ENCODE peak calls at places on chromosomes 2 and 18, in seven cellular contexts. Z is thoracic aorta, G is fibroblast of the aortic adventitia, U is B cell, L is BJ, W is MCF 10A, Y is GM06990. O is an unnamed sample.
A peak's percentile ranks its signal among the peaks of the same experiment; 100 is the strongest.

GRCh38 chr2:6835467-6835866 is 30.2 kb downstream of the CMPK2 start:
- DNase-seq in Z (no peak), G (peak; percentile 26), U (no peak), L (no peak), W (no peak), Y (no peak), O (no peak)

GRCh38 chr2:162153608-162154224 is 1.7 kb upstream of the GCG start:
- DNase-seq in Z (no peak), G (peak; percentile 39), U (no peak), L (no peak), W (peak; percentile 87), Y (peak; percentile 33), O (peak; percentile 36)

GRCh38 chr2:219687266-219687665 is 59.8 kb downstream of the SLC4A3 start:
- DNase-seq in Z (no peak), G (peak; percentile 74), U (no peak), L (no peak), W (no peak), Y (no peak), O (no peak)

GRCh38 chr2:86628091-86628522 is 4.4 kb upstream of the RNF103 start:
- DNase-seq in Z (no peak), G (no peak), U (no peak), L (no peak), W (no peak), Y (no peak), O (peak; percentile 58)

GRCh38 chr2:159381574-159381973 is 95.1 kb upstream of the WDSUB1 start:
- DNase-seq in Z (no peak), G (no peak), U (no peak), L (no peak), W (no peak), Y (no peak), O (no peak)

GRCh38 chr2:157229572-157229971 is 27.9 kb upstream of the GALNT5 start:
- DNase-seq in Z (no peak), G (peak; percentile 93), U (no peak), L (peak; percentile 81), W (no peak), Y (no peak), O (no peak)

GRCh38 chr18:23067236-23067635 is 68.0 kb upstream of the CABLES1 start:
- DNase-seq in Z (no peak), G (no peak), U (no peak), L (no peak), W (no peak), Y (no peak), O (no peak)

GRCh38 chr2:112033600-112033999 is 21.5 kb upstream of the TMEM87B start:
- DNase-seq in Z (no peak), G (peak; percentile 59), U (no peak), L (no peak), W (peak; percentile 89), Y (no peak), O (no peak)

GRCh38 chr2:85191157-85191556 is 58.0 kb downstream of the TCF7L1 start:
- DNase-seq in Z (no peak), G (no peak), U (no peak), L (no peak), W (no peak), Y (no peak), O (no peak)

GRCh38 chr2:178241852-178242551 is 47.7 kb downstream of the OSBPL6 start:
- DNase-seq in Z (peak; percentile 32), G (peak; percentile 98), U (no peak), L (peak; percentile 79), W (peak; percentile 96), Y (no peak), O (no peak)

GRCh38 chr2:112301171-112301584 is 25.8 kb downstream of the ZC3H6 start:
- DNase-seq in Z (no peak), G (peak; percentile 99), U (no peak), L (no peak), W (no peak), Y (no peak), O (no peak)

GRCh38 chr2:166419616-166419934 is 43.8 kb upstream of the SCN9A start:
- DNase-seq in Z (no peak), G (peak; percentile 76), U (no peak), L (no peak), W (peak; percentile 54), Y (no peak), O (no peak)

GRCh38 chr2:101881131-101881530 is 110.6 kb upstream of the IL1R2 start:
- DNase-seq in Z (no peak), G (no peak), U (no peak), L (no peak), W (no peak), Y (no peak), O (no peak)

GRCh38 chr2:107412209-107412904 is 414.3 kb upstream of the RGPD4 start:
- DNase-seq in Z (no peak), G (peak; percentile 5), U (no peak), L (no peak), W (no peak), Y (no peak), O (no peak)

GRCh38 chr2:129285012-129285411 is 694.5 kb upstream of the RAB6C start:
- DNase-seq in Z (no peak), G (no peak), U (no peak), L (no peak), W (no peak), Y (no peak), O (no peak)

GRCh38 chr2:46188041-46188715 is 109.0 kb upstream of the EPAS1 start:
- DNase-seq in Z (no peak), G (peak; percentile 12), U (no peak), L (no peak), W (no peak), Y (no peak), O (no peak)

GRCh38 chr2:121491566-121491965 is 39.1 kb upstream of the RNU4ATAC start:
- DNase-seq in Z (no peak), G (no peak), U (no peak), L (no peak), W (no peak), Y (no peak), O (no peak)

GRCh38 chr2:168607992-168608391 is 151.9 kb downstream of the CERS6 start:
- DNase-seq in Z (no peak), G (peak; percentile 70), U (no peak), L (no peak), W (peak; percentile 44), Y (no peak), O (no peak)

GRCh38 chr2:130996658-130997057 is 96.6 kb downstream of the FAM168B start:
- DNase-seq in Z (no peak), G (no peak), U (no peak), L (no peak), W (no peak), Y (no peak), O (no peak)

GRCh38 chr18:76943542-76944339 is 121.4 kb downstream of the ZNF236 start:
- DNase-seq in Z (no peak), G (peak; percentile 89), U (no peak), L (no peak), W (peak; percentile 76), Y (no peak), O (no peak)

GRCh38 chr2:240836781-240837467 is 16.9 kb upstream of the KIF1A start:
- DNase-seq in Z (no peak), G (peak; percentile 65), U (no peak), L (no peak), W (peak; percentile 26), Y (no peak), O (no peak)

GRCh38 chr2:46062637-46063412 is 234.4 kb upstream of the EPAS1 start:
- DNase-seq in Z (peak; percentile 74), G (peak; percentile 96), U (peak; percentile 67), L (no peak), W (peak; percentile 84), Y (no peak), O (peak; percentile 68)

GRCh38 chr2:86185517-86186212 is 9.6 kb downstream of the IMMT start:
- DNase-seq in Z (no peak), G (no peak), U (no peak), L (no peak), W (no peak), Y (no peak), O (no peak)

GRCh38 chr2:214706986-214707385 is 102.5 kb downstream of the BARD1 start:
- DNase-seq in Z (no peak), G (peak; percentile 55), U (no peak), L (no peak), W (peak; percentile 32), Y (no peak), O (no peak)

GRCh38 chr2:36530983-36531354 is 67.0 kb downstream of the FEZ2 start:
- DNase-seq in Z (no peak), G (peak; percentile 75), U (no peak), L (no peak), W (no peak), Y (peak; percentile 30), O (peak; percentile 28)

GRCh38 chr18:36934884-36935283 is 106.0 kb downstream of the KIAA1328 start:
- DNase-seq in Z (no peak), G (peak; percentile 87), U (no peak), L (peak; percentile 4), W (peak; percentile 78), Y (no peak), O (no peak)

GRCh38 chr2:100004348-100004884 is 138.0 kb downstream of the AFF3 start:
- DNase-seq in Z (no peak), G (no peak), U (no peak), L (no peak), W (no peak), Y (no peak), O (no peak)
- TF ChIP-seq CTCF in Z (no peak), G (no peak), U (no peak), L (no peak), W (no peak), Y (no peak), O (no peak)

DNA sequence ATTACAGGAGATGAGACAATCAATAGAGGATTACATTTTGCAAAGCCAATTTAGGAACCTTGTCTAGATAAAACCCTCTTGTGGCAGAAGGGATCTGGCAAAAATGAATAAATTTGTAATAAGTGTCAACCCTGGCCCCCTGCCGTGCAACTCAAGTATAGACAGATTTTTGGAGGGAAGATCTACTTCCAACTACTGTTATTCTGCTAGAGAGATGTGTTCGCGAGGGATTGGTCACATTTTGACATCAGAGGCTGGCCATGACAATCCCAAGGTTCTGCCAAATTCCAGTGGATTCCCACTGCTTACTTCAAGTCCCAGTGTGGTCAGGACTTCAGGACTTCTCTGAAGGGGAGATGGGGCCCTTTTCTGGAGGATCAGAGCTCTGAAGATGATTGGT is 192.6 kb downstream of the SH3RF3 start:
- DNase-seq in Z (no peak), G (peak; percentile 49), U (no peak), L (no peak), W (peak; percentile 64), Y (no peak), O (no peak)
- TF ChIP-seq CTCF in Z (peak; percentile 19), G (peak; percentile 5), U (no peak), L (no peak), W (no peak), Y (peak; percentile 2), O (no peak)

GRCh38 chr18:51559902-51560287 is 362.4 kb upstream of the MEX3C start:
- DNase-seq in Z (no peak), G (no peak), U (no peak), L (no peak), W (peak; percentile 41), Y (no peak), O (no peak)
- TF ChIP-seq CTCF in Z (no peak), G (no peak), U (no peak), L (no peak), W (peak; percentile 25), Y (peak; percentile 13), O (no peak)

DNA sequence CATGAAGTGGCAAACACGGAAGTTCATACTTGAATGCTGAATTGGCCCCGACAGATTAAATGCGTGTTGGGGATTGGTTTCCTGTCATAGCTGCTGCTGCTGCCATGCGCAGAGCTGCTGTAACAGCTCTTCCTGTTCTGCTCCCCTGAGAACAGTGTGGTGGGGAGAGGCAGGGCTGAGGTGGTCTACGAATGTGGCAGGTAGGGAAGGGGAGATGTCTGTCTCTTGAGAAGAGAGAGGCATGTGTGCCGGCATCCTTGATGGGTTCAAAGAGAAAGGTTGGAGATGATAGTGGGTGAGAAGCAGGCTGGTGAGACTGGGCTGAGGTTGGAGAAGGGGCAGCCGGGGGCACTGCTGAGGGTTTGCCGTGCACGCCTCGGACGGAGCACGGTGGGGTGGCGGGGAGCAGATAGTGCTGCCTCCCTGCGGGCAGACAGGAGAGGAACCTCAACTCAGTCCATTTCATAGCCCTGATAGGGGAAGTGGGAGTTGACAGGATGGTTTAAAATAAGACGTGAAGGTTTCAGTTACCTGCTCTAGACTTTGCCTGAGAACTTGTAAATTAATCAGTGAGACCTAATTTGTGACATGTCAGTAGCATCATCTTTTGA is 46.1 kb downstream of the TMEM185B start:
- DNase-seq in Z (no peak), G (no peak), U (peak; percentile 91), L (no peak), W (peak; percentile 40), Y (peak; percentile 90), O (peak; percentile 85)
- TF ChIP-seq CTCF in Z (no peak), G (no peak), U (peak; percentile 73), L (no peak), W (peak; percentile 24), Y (peak; percentile 82), O (peak; percentile 79)